ENCODE peak calls at places on chromosome 19, in five cellular contexts. S is NCI-H2171; I is choroid plexus epithelial cell; O is stimulated activated CD8-positive, alpha-beta memory T cell treated with anti-CD3 and anti-CD28 coated beads, Interleukin-7, amount 100 ng/mL, for 1 hour; E is activated T-cell treated with anti-CD3 and anti-CD28 coated beads, Interleukin-2, amount 50 U/mL, for 48 hours. R is an unnamed sample.

GRCh38 chr19:5665781-5666513 is 14.4 kb downstream of the MICOS13 start:
- DNase-seq in O (no peak), S (no peak), E (no peak), I (peak; percentile 80), R (peak; percentile 72)

GRCh38 chr19:54482889-54483288 is 9.8 kb upstream of the CDC42EP5 start:
- DNase-seq in I (no peak), O (no peak), E (no peak), S (no peak), R (no peak)

GRCh38 chr19:48244289-48244688 is 11.4 kb downstream of the CARD8 start:
- DNase-seq in I (peak; percentile 25), O (no peak), S (no peak), E (peak; percentile 50), R (peak; percentile 71)

GRCh38 chr19:48962029-48962848 is 2.9 kb upstream of the FTL start:
- DNase-seq in E (peak; percentile 55), S (no peak), I (peak; percentile 39), O (peak; percentile 19), R (peak; percentile 25)

GRCh38 chr19:18859676-18860301 is 28.0 kb downstream of the UPF1 start:
- DNase-seq in O (no peak), S (no peak), E (no peak), I (no peak), R (peak; percentile 88)

GRCh38 chr19:14404322-14404721 is 14.8 kb downstream of the DDX39A start:
- DNase-seq in S (no peak), I (no peak), E (no peak), O (no peak), R (no peak)

GRCh38 chr19:40445945-40446784 is 2.0 kb upstream of the SERTAD3 start:
- DNase-seq in I (peak; percentile 24), E (no peak), O (no peak), S (no peak), R (no peak)

GRCh38 chr19:30065680-30066606 is 123.9 kb downstream of the URI1 start:
- DNase-seq in E (no peak), I (no peak), O (no peak), S (no peak), R (no peak)

GRCh38 chr19:48510421-48511268 is 990 bp downstream of the LMTK3 start:
- DNase-seq in O (peak; percentile 59), E (peak; percentile 87), S (peak; percentile 49), I (peak; percentile 61), R (peak; percentile 67)

GRCh38 chr19:13241321-13242104 is 91.3 kb downstream of the IER2 start:
- DNase-seq in S (no peak), E (peak; percentile 51), I (no peak), O (no peak), R (no peak)

GRCh38 chr19:14061081-14061749 is 661 bp downstream of the PALM3 start:
- DNase-seq in O (no peak), E (no peak), S (no peak), I (no peak), R (no peak)

GRCh38 chr19:55549500-55550320 is 4.4 kb upstream of the SBK3 start:
- DNase-seq in E (no peak), I (peak; percentile 91), O (no peak), S (peak; percentile 45), R (peak; percentile 80)

GRCh38 chr19:1808395-1808731 is 3.7 kb downstream of the ATP8B3 start:
- DNase-seq in E (no peak), S (no peak), I (no peak), O (no peak), R (no peak)

R was measured in dermis blood vessel endothelial cell.